ENCODE peak calls at places on chromosomes 11 and 22, in four cellular contexts. C, W, K and A are unnamed samples.

GRCh38 chr22:30873086-30873650 is 95.4 kb downstream of the MORC2 start:
- DNase-seq in C (no peak), W (no peak), K (no peak), A (no peak)

GRCh38 chr11:57514538-57515331 is 767 bp downstream of the SLC43A1 start:
- DNase-seq in C (no peak), W (peak; percentile 76), K (peak; percentile 46), A (no peak)

GRCh38 chr11:22634897-22635629 is 9.4 kb upstream of the FANCF start:
- DNase-seq in C (no peak), W (peak; percentile 9), K (peak; percentile 96), A (no peak)

GRCh38 chr11:130476200-130476921 is 27.9 kb downstream of the ADAMTS15 start:
- DNase-seq in C (no peak), W (no peak), K (no peak), A (no peak)

GRCh38 chr11:20387262-20388095 is at the start of gene PRMT3:
- DNase-seq in C (peak; percentile 84), W (peak; percentile 96), K (peak; percentile 88), A (peak; percentile 84)

GRCh38 chr11:43399983-43400630 is 41.4 kb downstream of the TTC17 start:
- DNase-seq in C (no peak), W (no peak), K (no peak), A (no peak)

GRCh38 chr11:83249972-83250593 is 36.1 kb downstream of the CCDC90B start:
- DNase-seq in C (peak; percentile 21), W (peak; percentile 61), K (peak; percentile 24), A (no peak)

GRCh38 chr22:47283616-47284270 is 521.3 kb downstream of the TBC1D22A start:
- DNase-seq in C (no peak), W (no peak), K (no peak), A (no peak)

GRCh38 chr22:27752771-27753170 is 48.8 kb downstream of the MN1 start:
- DNase-seq in C (no peak), W (no peak), K (no peak), A (no peak)

GRCh38 chr22:37218771-37219411 is 6.6 kb upstream of the SSTR3 start:
- DNase-seq in C (no peak), W (no peak), K (no peak), A (peak; percentile 99)

GRCh38 chr22:39661501-39661841 is 90.9 kb downstream of the CACNA1I start:
- DNase-seq in C (no peak), W (no peak), K (no peak), A (no peak)
- TF ChIP-seq EZH2 in C (no peak), W (no peak), K (no peak), A (no peak)

GRCh38 chr11:61007383-61007970 is 36.0 kb downstream of the CD6 start:
- DNase-seq in C (no peak), W (no peak), K (no peak), A (no peak)
- TF ChIP-seq JUND in C (no peak), W (no peak), K (no peak), A (no peak)

DNA sequence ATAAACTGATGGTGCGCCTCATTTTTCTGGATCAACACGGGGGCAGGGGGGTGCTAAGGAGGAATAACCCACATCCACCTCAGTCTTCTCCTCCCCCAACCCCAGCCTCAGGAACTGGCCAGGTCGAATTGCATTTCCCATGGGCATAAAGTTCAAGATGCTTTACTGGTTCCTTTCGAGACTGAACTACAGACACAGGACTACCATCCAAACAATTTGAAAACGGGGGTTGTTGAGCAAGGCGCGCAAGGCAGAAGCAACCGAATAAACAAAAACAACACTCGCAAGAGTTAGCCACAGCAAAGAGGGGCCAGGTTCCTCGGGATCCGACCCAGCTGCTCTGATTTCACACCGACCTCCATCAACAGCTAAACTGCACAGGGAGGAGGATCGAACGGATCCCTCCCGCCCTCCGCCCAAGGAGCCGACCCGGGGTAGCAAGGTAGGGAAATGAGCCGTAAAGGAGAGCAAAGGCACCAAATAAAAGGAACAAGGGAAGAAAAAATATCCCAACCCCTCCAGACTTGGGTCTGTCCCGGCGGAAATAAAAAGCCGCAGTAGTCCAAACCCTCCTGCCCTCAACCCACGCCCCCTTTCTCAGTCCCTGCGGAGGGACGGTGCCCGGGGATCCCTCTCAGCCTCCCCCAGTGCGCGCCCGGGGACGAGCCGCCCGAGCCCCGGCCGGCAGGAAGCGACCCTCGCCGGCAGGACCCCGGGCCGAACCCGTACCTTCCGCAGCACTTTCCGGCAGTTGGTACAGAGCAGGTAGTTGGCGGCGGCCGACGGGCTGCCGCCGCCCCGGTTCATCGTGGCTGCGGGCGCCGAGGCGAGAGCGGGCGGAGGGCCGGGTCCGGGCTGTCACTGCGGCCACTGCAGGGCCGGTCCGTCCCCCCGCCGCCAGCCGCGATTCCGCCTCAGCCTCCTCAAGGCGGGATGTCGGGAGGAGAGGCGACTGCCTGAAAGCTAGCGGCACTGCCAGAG is 658 bp downstream of the SESN3 start:
- DNase-seq in C (no peak), W (no peak), K (no peak), A (no peak)
- TF ChIP-seq EZH2 in C (no peak), W (no peak), K (peak; percentile 84), A (peak; percentile 51)

GRCh38 chr22:42693055-42693762 is 27.5 kb downstream of the A4GALT start:
- DNase-seq in C (no peak), W (no peak), K (no peak), A (no peak)

GRCh38 chr22:42693763-42694683 is 26.6 kb downstream of the A4GALT start:
- DNase-seq in C (no peak), W (no peak), K (no peak), A (no peak)

GRCh38 chr22:42692239-42693054 is 28.2 kb downstream of the A4GALT start:
- DNase-seq in C (no peak), W (no peak), K (no peak), A (no peak)

GRCh38 chr22:42688914-42689275 is 31.8 kb downstream of the A4GALT start:
- DNase-seq in C (no peak), W (no peak), K (no peak), A (no peak)

GRCh38 chr22:42691440-42691839 is 29.2 kb downstream of the A4GALT start:
- DNase-seq in C (no peak), W (no peak), K (no peak), A (no peak)
- TF ChIP-seq JUND in C (no peak), W (no peak), K (no peak), A (no peak)